ENCODE peak calls at places on chromosomes 7 and 10, in five cellular contexts. A is neuronal stem cell, C is body of pancreas, M is SJSA1, F is stomach. L is an unnamed sample.
A peak's percentile ranks its signal among the peaks of the same experiment; 100 is the strongest.

GRCh38 chr10:132462463-132463332 is 65.7 kb downstream of the PWWP2B start:
- DNase-seq in A (no peak), C (no peak), M (no peak), F (no peak), L (peak; percentile 31)

GRCh38 chr10:102384053-102384452 is 11.5 kb upstream of the NFKB2 start:
- DNase-seq in A (no peak), C (no peak), M (no peak), F (no peak), L (no peak)

GRCh38 chr10:86718556-86718955 is 37.9 kb upstream of the BMPR1A start:
- DNase-seq in A (no peak), C (no peak), M (no peak), F (no peak), L (no peak)

GRCh38 chr7:157483515-157483914 is 146.7 kb downstream of the DNAJB6 start:
- DNase-seq in A (no peak), C (no peak), M (no peak), F (no peak), L (no peak)

GRCh38 chr7:4683884-4684565 is 1.9 kb downstream of the FOXK1 start:
- DNase-seq in A (no peak), C (peak; percentile 70), M (peak; percentile 86), F (peak; percentile 58), L (peak; percentile 81)

GRCh38 chr10:78650122-78650521 is 418.6 kb upstream of the ZMIZ1 start:
- DNase-seq in A (no peak), C (no peak), M (no peak), F (no peak), L (no peak)

GRCh38 chr10:78617633-78618032 is 451.1 kb upstream of the ZMIZ1 start:
- DNase-seq in A (no peak), C (no peak), M (no peak), F (no peak), L (no peak)

GRCh38 chr7:134201569-134202261 is 74.6 kb downstream of the LRGUK start:
- DNase-seq in A (no peak), C (no peak), M (no peak), F (no peak), L (no peak)

GRCh38 chr7:72438491-72438890 is 26.4 kb upstream of the CALN1 start:
- DNase-seq in A (no peak), C (no peak), M (no peak), F (no peak), L (no peak)

GRCh38 chr10:126012485-126012884 is 116.1 kb downstream of the FANK1 start:
- DNase-seq in A (no peak), C (no peak), M (peak; percentile 20), F (no peak), L (no peak)

GRCh38 chr10:95560288-95561199 is 627 bp downstream of the SORBS1 start:
- DNase-seq in A (no peak), C (peak; percentile 64), M (peak; percentile 33), F (peak; percentile 56), L (peak; percentile 65)

GRCh38 chr7:142866361-142867096 is 11.7 kb downstream of the EPHB6 start:
- DNase-seq in A (peak; percentile 11), C (peak; percentile 73), M (no peak), F (peak; percentile 61), L (no peak)

GRCh38 chr10:131001438-131001837 is 310.1 kb downstream of the TCERG1L start:
- DNase-seq in A (no peak), C (no peak), M (no peak), F (no peak), L (no peak)

GRCh38 chr7:24920702-24921679 is 59.0 kb downstream of the OSBPL3 start:
- DNase-seq in A (no peak), C (peak; percentile 73), M (no peak), F (peak; percentile 46), L (no peak)

GRCh38 chr10:63120554-63120953 is 12.6 kb upstream of the NRBF2 start:
- DNase-seq in A (no peak), C (no peak), M (no peak), F (no peak), L (no peak)

GRCh38 chr10:43137971-43138756 is at the start of gene CSGALNACT2:
- DNase-seq in A (peak; percentile 62), C (peak; percentile 90), M (peak; percentile 79), F (peak; percentile 88), L (peak; percentile 89)

GRCh38 chr7:128902761-128903585 is 7.5 kb downstream of the KCP start:
- DNase-seq in A (no peak), C (no peak), M (no peak), F (peak; percentile 44), L (no peak)
- H3K27ac ChIP-seq in A (no peak overlapping the region), C (no peak overlapping the region), M (no peak overlapping the region), F (no peak overlapping the region), L (no peak overlapping the region)

GRCh38 chr10:119652361-119652760 is 1.2 kb downstream of the BAG3 start:
- DNase-seq in A (no peak), C (no peak), M (peak; percentile 64), F (no peak), L (no peak)

GRCh38 chr10:119654540-119654939 is 3.4 kb downstream of the BAG3 start:
- DNase-seq in A (no peak), C (peak; percentile 52), M (no peak), F (peak; percentile 75), L (peak; percentile 80)

GRCh38 chr10:119650692-119651513 is at the start of gene BAG3:
- DNase-seq in A (peak; percentile 87), C (peak; percentile 95), M (peak; percentile 81), F (peak; percentile 94), L (peak; percentile 97)

GRCh38 chr10:119651514-119652327 is 541 bp downstream of the BAG3 start:
- DNase-seq in A (peak; percentile 31), C (peak; percentile 42), M (no peak), F (peak; percentile 31), L (no peak)

GRCh38 chr10:119653209-119653608 is 2.0 kb downstream of the BAG3 start:
- DNase-seq in A (no peak), C (no peak), M (peak; percentile 25), F (no peak), L (no peak)
- H3K4me3 ChIP-seq in A (peak overlapping the region; percentile 84), C (no peak overlapping the region), M (peak overlapping the region; percentile 77), F (peak overlapping the region; percentile 98), L (peak overlapping the region; percentile 83)

GRCh38 chr7:128755816-128756476 is 16.8 kb downstream of the CALU start:
- DNase-seq in A (no peak), C (no peak), M (no peak), F (no peak), L (no peak)
- H3K27ac ChIP-seq in A (no peak overlapping the region), C (no peak overlapping the region), M (no peak overlapping the region), F (peak overlapping the region; percentile 86), L (no peak overlapping the region)

GRCh38 chr7:81769891-81770818 is at the start of gene HGF:
- DNase-seq in A (no peak), C (peak; percentile 46), M (no peak), F (peak; percentile 37), L (peak; percentile 52)
- H3K4me3 ChIP-seq in A (no peak within 1 kb of the TSS), C (no peak within 1 kb of the TSS), M (no peak within 1 kb of the TSS), F (peak within 1 kb of the TSS; percentile 38), L (peak within 1 kb of the TSS; percentile 31)

DNA sequence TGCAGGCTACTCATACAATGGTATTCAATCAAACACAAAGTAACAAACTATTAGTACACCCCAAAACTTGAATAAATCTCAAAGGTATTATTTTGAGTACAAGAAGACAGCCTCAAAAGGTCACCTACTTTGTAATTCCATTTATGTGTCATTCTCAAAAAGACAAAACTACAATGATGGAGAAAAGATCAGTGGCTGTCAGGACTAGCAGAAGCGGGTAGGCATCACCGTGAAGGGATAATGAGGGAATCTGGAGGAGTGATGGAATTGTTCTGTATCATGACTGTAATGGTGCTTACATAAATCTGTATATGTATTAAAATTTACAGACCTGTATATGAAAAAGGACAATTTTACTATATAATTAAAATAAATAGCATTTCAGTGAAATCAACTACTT is 37.0 kb downstream of the COG5 start:
- DNase-seq in A (no peak), C (no peak), M (no peak), F (no peak), L (no peak)
- H3K27ac ChIP-seq in A (no peak overlapping the region), C (no peak overlapping the region), M (no peak overlapping the region), F (no peak overlapping the region), L (no peak overlapping the region)

DNA sequence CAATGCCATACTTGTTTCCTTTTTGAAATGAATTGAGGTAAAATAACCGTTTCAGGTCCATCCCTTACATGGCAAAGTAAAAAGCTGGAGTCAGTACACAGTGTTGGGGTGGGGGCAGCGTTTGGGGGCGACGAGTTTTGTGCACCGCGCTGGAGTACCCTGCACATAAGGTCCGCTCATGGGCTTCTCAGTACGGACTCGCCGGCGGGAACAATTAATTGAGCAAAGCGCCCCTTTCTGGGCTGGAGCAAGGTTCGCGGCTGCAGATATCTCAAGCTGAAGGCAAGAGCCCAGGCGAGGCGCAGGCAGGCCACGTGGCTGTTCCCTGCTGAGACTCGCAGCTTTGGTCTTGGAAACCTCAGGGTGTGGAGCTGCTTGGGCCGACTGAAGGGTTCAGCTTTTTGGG is 1.5 kb upstream of the TWIST1 start:
- DNase-seq in A (no peak), C (no peak), M (no peak), F (no peak), L (no peak)
- H3K4me3 ChIP-seq in A (no peak overlapping the region), C (no peak overlapping the region), M (no peak overlapping the region), F (no peak overlapping the region), L (no peak overlapping the region)

DNA sequence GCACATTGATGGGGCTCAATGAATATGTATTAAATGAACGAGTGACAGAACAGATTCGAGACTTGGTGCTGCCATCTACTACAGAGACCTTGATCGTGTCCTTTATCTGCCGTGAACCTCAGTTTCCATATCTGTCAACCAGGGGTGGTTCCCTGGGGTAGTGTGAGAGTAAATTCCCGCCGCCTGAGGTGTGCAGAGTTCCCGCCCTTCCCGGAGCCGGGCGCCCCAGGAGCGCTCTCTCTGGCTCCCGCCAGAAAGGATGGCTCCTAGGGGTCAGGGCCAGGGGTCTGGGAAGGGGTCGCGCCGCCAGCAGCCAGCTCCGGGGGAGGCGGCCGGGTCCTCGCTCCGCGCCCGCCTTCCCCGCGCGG is 333 bp upstream of the PLCE1 start:
- DNase-seq in A (no peak), C (no peak), M (no peak), F (no peak), L (no peak)
- H3K27ac ChIP-seq in A (no peak overlapping the region), C (peak overlapping the region; percentile 79), M (peak overlapping the region; percentile 64), F (peak overlapping the region; percentile 84), L (no peak overlapping the region)

GRCh38 chr7:40001649-40002048 is 51.6 kb downstream of the CDK13 start:
- DNase-seq in A (no peak), C (no peak), M (no peak), F (no peak), L (no peak)
- H3K4me3 ChIP-seq in A (no peak overlapping the region), C (no peak overlapping the region), M (no peak overlapping the region), F (no peak overlapping the region), L (no peak overlapping the region)

L was measured in left lung.